ENCODE peak calls at places on chromosome 6, in eight cellular contexts. P is CD4-positive, alpha-beta T cell; T is WTC11; R is HAP-1; J is germinal center; L is Panc1; M is stimulated activated naive CD8-positive, alpha-beta T cell treated with anti-CD3 and anti-CD28 coated beads, Interleukin-15, amount 100 ng/mL, for 72 hours; O is RWPE1. U is an unnamed sample.

GRCh38 chr6:129774697-129775447 is 64.9 kb upstream of the ARHGAP18 start:
- DNase-seq in P (peak), T (peak), R (peak), J (peak), L (peak), M (peak), O (peak), U (peak)

GRCh38 chr6:85464260-85464644 is 14.4 kb downstream of the NT5E start:
- DNase-seq in P (no peak), T (no peak), R (no peak), J (no peak), L (peak), M (no peak), O (peak), U (no peak)

GRCh38 chr6:2209226-2209809 is 36.1 kb downstream of the GMDS start:
- DNase-seq in P (peak), T (peak), R (peak), J (peak), L (peak), M (peak), O (peak), U (peak)

GRCh38 chr6:90835584-90836212 is 248.8 kb upstream of the MAP3K7 start:
- DNase-seq in P (no peak), T (no peak), R (no peak), J (no peak), L (no peak), M (no peak), O (no peak), U (no peak)

GRCh38 chr6:82144852-82145332 is 102.7 kb downstream of the IBTK start:
- DNase-seq in P (no peak), T (no peak), R (no peak), J (no peak), L (peak), M (no peak), O (peak), U (no peak)

GRCh38 chr6:43725643-43726580 is 38.3 kb upstream of the MRPS18A start:
- DNase-seq in P (no peak), T (no peak), R (no peak), J (no peak), L (no peak), M (no peak), O (no peak), U (no peak)

GRCh38 chr6:44332585-44332984 is 9.9 kb upstream of the SPATS1 start:
- DNase-seq in P (no peak), T (no peak), R (no peak), J (no peak), L (no peak), M (no peak), O (no peak), U (no peak)

GRCh38 chr6:125804264-125804663 is 13.5 kb downstream of the NCOA7 start:
- DNase-seq in P (no peak), T (no peak), R (no peak), J (no peak), L (no peak), M (no peak), O (no peak), U (no peak)

GRCh38 chr6:33181141-33181540 is 11.1 kb downstream of the COL11A2 start:
- DNase-seq in P (no peak), T (no peak), R (no peak), J (no peak), L (no peak), M (no peak), O (no peak), U (no peak)

GRCh38 chr6:158631678-158632537 is 12.6 kb downstream of the DYNLT1 start:
- DNase-seq in P (no peak), T (no peak), R (no peak), J (no peak), L (no peak), M (no peak), O (no peak), U (no peak)

GRCh38 chr6:2171728-2172127 is 73.7 kb downstream of the GMDS start:
- DNase-seq in P (no peak), T (no peak), R (no peak), J (no peak), L (no peak), M (no peak), O (no peak), U (no peak)

GRCh38 chr6:19333936-19334335 is 503.2 kb upstream of the ID4 start:
- DNase-seq in P (no peak), T (no peak), R (no peak), J (no peak), L (peak), M (no peak), O (peak), U (no peak)

GRCh38 chr6:138088307-138088744 is 18.9 kb downstream of the PERP start:
- DNase-seq in P (no peak), T (no peak), R (no peak), J (no peak), L (peak), M (no peak), O (peak), U (no peak)

GRCh38 chr6:3439961-3440360 is 16.9 kb downstream of the SLC22A23 start:
- DNase-seq in P (no peak), T (no peak), R (no peak), J (no peak), L (no peak), M (no peak), O (no peak), U (no peak)

GRCh38 chr6:144284753-144285547 is at the start of gene UTRN:
- DNase-seq in P (peak), T (peak), R (peak), J (peak), L (no peak), M (peak), O (peak), U (peak)

GRCh38 chr6:163760860-163761259 is 346.3 kb downstream of the QKI start:
- DNase-seq in P (no peak), T (no peak), R (no peak), J (no peak), L (no peak), M (no peak), O (no peak), U (no peak)

GRCh38 chr6:57089265-57089664 is 723 bp upstream of the ZNF451 start:
- DNase-seq in P (no peak), T (no peak), R (no peak), J (no peak), L (no peak), M (no peak), O (no peak), U (no peak)

GRCh38 chr6:39879535-39879934 is 54.7 kb downstream of the MOCS1 start:
- DNase-seq in P (no peak), T (no peak), R (no peak), J (no peak), L (no peak), M (no peak), O (no peak), U (no peak)

GRCh38 chr6:82711992-82712788 is 348.6 kb downstream of the TPBG start:
- DNase-seq in P (no peak), T (no peak), R (no peak), J (no peak), L (no peak), M (no peak), O (no peak), U (no peak)

GRCh38 chr6:71126506-71126905 is 162.1 kb upstream of the OGFRL1 start:
- DNase-seq in P (no peak), T (no peak), R (no peak), J (no peak), L (no peak), M (no peak), O (no peak), U (no peak)

GRCh38 chr6:161922631-161923119 is 648.8 kb upstream of the AGPAT4 start:
- DNase-seq in P (no peak), T (peak), R (peak), J (no peak), L (peak), M (no peak), O (peak), U (peak)